ENCODE peak calls at places on chromosomes 6 and 20, in nine cellular contexts. E is osteocyte; G is CD8-positive, alpha-beta T cell; A is LNCaP clone FGC; N is endothelial cell; Y is heart right ventricle; K is psoas muscle; O is IMR-90; S is choroid plexus epithelial cell. V is an unnamed sample.

GRCh38 chr20:31998246-31998645 is 12.0 kb upstream of the CCM2L start:
- DNase-seq in E (no peak), G (no peak), A (no peak), N (no peak), Y (no peak), K (no peak), O (no peak), S (no peak), V (no peak)

GRCh38 chr6:52749546-52750152 is 13.6 kb downstream of the GSTA2 start:
- DNase-seq in E (no peak), G (no peak), A (no peak), N (no peak), Y (no peak), K (no peak), O (no peak), S (no peak), V (no peak)

GRCh38 chr6:131014080-131014776 is 48.8 kb downstream of the EPB41L2 start:
- DNase-seq in E (no peak), G (no peak), A (no peak), N (no peak), Y (no peak), K (no peak), O (no peak), S (no peak), V (no peak)

GRCh38 chr20:24773751-24774201 is 175.3 kb upstream of the CST7 start:
- DNase-seq in E (peak), G (no peak), A (no peak), N (no peak), Y (no peak), K (no peak), O (peak), S (peak), V (no peak)

GRCh38 chr6:43814111-43814510 is 44.1 kb downstream of the VEGFA start:
- DNase-seq in E (no peak), G (no peak), A (no peak), N (no peak), Y (no peak), K (no peak), O (no peak), S (no peak), V (no peak)

GRCh38 chr20:17761612-17762011 is 61.8 kb downstream of the BANF2 start:
- DNase-seq in E (no peak), G (no peak), A (no peak), N (no peak), Y (no peak), K (no peak), O (no peak), S (peak), V (no peak)

GRCh38 chr6:62441182-62441581 is 155.2 kb upstream of the KHDRBS2 start:
- DNase-seq in E (no peak), G (no peak), A (no peak), N (no peak), Y (no peak), K (no peak), O (no peak), S (no peak), V (peak)

GRCh38 chr6:106114492-106114891 is 28.4 kb downstream of the PRDM1 start:
- DNase-seq in E (no peak), G (no peak), A (no peak), N (no peak), Y (no peak), K (no peak), O (no peak), S (no peak), V (no peak)

GRCh38 chr6:170271771-170272314 is 19.0 kb downstream of the DLL1 start:
- DNase-seq in E (no peak), G (peak), A (no peak), N (no peak), Y (no peak), K (no peak), O (no peak), S (no peak), V (peak)

GRCh38 chr20:23444859-23445258 is 5.4 kb downstream of the CSTL1 start:
- DNase-seq in E (no peak), G (no peak), A (no peak), N (no peak), Y (no peak), K (no peak), O (no peak), S (no peak), V (no peak)

GRCh38 chr20:23445596-23446217 is 6.2 kb downstream of the CSTL1 start:
- DNase-seq in E (peak), G (no peak), A (no peak), N (no peak), Y (no peak), K (no peak), O (peak), S (peak), V (no peak)

GRCh38 chr20:23449400-23449799 is 3.3 kb downstream of the CST11 start:
- DNase-seq in E (no peak), G (no peak), A (no peak), N (no peak), Y (no peak), K (no peak), O (no peak), S (peak), V (no peak)

GRCh38 chr20:23448167-23448566 is 4.5 kb downstream of the CST11 start:
- DNase-seq in E (peak), G (no peak), A (no peak), N (no peak), Y (no peak), K (no peak), O (no peak), S (no peak), V (no peak)

GRCh38 chr20:23446505-23446904 is 6.2 kb downstream of the CST11 start:
- DNase-seq in E (no peak), G (no peak), A (no peak), N (peak), Y (peak), K (peak), O (peak), S (peak), V (no peak)
- TF ChIP-seq CTCF in E (peak), G (no peak), A (peak), N (peak), Y (peak), K (peak), O (peak), S (peak), V (peak)

GRCh38 chr6:31038559-31038958 is 28.3 kb downstream of the MUC22 start:
- DNase-seq in E (no peak), G (no peak), A (no peak), N (no peak), Y (no peak), K (no peak), O (no peak), S (no peak), V (no peak)

GRCh38 chr6:31041372-31041974 is 31.2 kb downstream of the MUC22 start:
- DNase-seq in E (no peak), G (no peak), A (no peak), N (no peak), Y (no peak), K (no peak), O (no peak), S (no peak), V (no peak)

GRCh38 chr6:31037692-31038091 is 27.4 kb downstream of the MUC22 start:
- DNase-seq in E (no peak), G (no peak), A (no peak), N (no peak), Y (no peak), K (no peak), O (peak), S (peak), V (no peak)

GRCh38 chr6:31048090-31048489 is 37.8 kb downstream of the MUC22 start:
- DNase-seq in E (no peak), G (no peak), A (no peak), N (no peak), Y (no peak), K (no peak), O (no peak), S (no peak), V (no peak)

DNA sequence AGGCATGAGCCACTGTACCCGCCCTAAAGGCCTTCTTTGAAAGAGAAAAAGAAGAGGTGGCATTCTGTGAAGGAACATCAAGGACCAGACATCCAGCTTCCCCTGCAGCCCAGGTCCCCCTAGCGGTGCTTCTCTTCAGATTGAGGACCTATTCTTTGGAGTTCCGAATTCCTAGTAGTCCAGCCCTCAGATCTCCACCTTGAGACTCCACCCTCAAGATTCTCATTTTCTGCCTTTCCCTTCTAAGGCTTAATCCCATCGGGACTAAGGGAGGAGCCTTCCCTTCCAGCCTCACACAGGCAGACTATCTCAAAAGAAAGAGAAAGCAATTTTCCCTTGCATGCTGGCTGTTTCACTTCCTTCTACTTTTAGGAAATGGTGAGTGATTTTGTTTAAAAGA is 32.5 kb downstream of the MUC22 start:
- DNase-seq in E (no peak), G (peak), A (peak), N (peak), Y (peak), K (peak), O (peak), S (peak), V (no peak)
- TF ChIP-seq CTCF in E (peak), G (no peak), A (peak), N (peak), Y (peak), K (peak), O (peak), S (peak), V (peak)

GRCh38 chr6:90295854-90296345 is 743 bp downstream of the BACH2 start:
- DNase-seq in E (no peak), G (peak), A (no peak), N (peak), Y (peak), K (peak), O (peak), S (peak), V (no peak)

GRCh38 chr6:90294008-90294511 is 2.6 kb downstream of the BACH2 start:
- DNase-seq in E (no peak), G (no peak), A (no peak), N (no peak), Y (no peak), K (no peak), O (no peak), S (no peak), V (no peak)

GRCh38 chr6:90296346-90297123 is at the start of gene BACH2:
- DNase-seq in E (peak), G (peak), A (no peak), N (peak), Y (peak), K (peak), O (peak), S (peak), V (no peak)

GRCh38 chr6:90294614-90294988 is 2.0 kb downstream of the BACH2 start:
- DNase-seq in E (no peak), G (peak), A (no peak), N (no peak), Y (no peak), K (no peak), O (no peak), S (no peak), V (no peak)

GRCh38 chr6:90294989-90295853 is 1.4 kb downstream of the BACH2 start:
- DNase-seq in E (no peak), G (peak), A (no peak), N (peak), Y (peak), K (peak), O (peak), S (peak), V (no peak)
- TF ChIP-seq CTCF in E (peak), G (no peak), A (no peak), N (no peak), Y (no peak), K (no peak), O (peak), S (peak), V (peak)

GRCh38 chr6:112116215-112116614 is 28.8 kb downstream of the FAM229B start:
- DNase-seq in E (no peak), G (no peak), A (no peak), N (no peak), Y (no peak), K (no peak), O (no peak), S (no peak), V (no peak)
- TF ChIP-seq CTCF in E (no peak), G (no peak), A (no peak), N (no peak), Y (no peak), K (no peak), O (no peak), S (peak), V (no peak)

GRCh38 chr6:2743280-2744205 is 7.2 kb downstream of the MYLK4 start:
- DNase-seq in E (no peak), G (no peak), A (no peak), N (no peak), Y (no peak), K (no peak), O (no peak), S (no peak), V (no peak)

GRCh38 chr6:2745246-2745645 is 5.5 kb downstream of the MYLK4 start:
- DNase-seq in E (no peak), G (no peak), A (no peak), N (no peak), Y (no peak), K (no peak), O (no peak), S (no peak), V (no peak)

GRCh38 chr6:2744778-2745177 is 5.9 kb downstream of the MYLK4 start:
- DNase-seq in E (no peak), G (no peak), A (no peak), N (no peak), Y (no peak), K (no peak), O (no peak), S (no peak), V (no peak)

GRCh38 chr6:2746557-2747061 is 4.1 kb downstream of the MYLK4 start:
- DNase-seq in E (no peak), G (no peak), A (no peak), N (no peak), Y (no peak), K (peak), O (no peak), S (peak), V (no peak)

GRCh38 chr6:2744206-2744771 is 6.4 kb downstream of the MYLK4 start:
- DNase-seq in E (no peak), G (no peak), A (no peak), N (no peak), Y (peak), K (peak), O (no peak), S (peak), V (no peak)
- TF ChIP-seq CTCF in E (peak), G (no peak), A (peak), N (no peak), Y (peak), K (peak), O (peak), S (peak), V (peak)

DNA sequence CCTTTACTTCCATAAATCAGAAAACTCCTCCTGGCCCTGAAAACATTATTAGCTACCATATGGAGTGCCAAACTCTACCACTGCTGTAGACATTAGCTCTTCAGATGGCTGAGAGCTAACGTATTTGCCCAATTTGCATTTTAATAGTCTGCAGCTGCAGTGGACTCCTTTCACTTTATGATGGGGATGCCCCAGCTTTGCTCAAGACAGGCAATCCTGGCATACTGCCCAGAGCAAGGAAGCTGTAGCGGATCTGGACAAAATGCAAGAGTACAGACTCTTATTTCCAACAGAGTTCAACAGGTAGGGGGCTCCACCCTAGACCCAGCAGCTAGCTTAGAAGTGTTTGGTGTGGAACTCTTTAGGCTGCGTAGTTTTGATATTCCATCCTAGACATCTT is 246.7 kb downstream of the FOXC1 start:
- DNase-seq in E (no peak), G (no peak), A (peak), N (no peak), Y (peak), K (no peak), O (peak), S (peak), V (no peak)
- TF ChIP-seq CTCF in E (peak), G (no peak), A (no peak), N (no peak), Y (no peak), K (no peak), O (no peak), S (peak), V (no peak)

GRCh38 chr6:152154559-152155356 is 347.3 kb downstream of the ESR1 start:
- DNase-seq in E (no peak), G (no peak), A (no peak), N (no peak), Y (no peak), K (no peak), O (peak), S (no peak), V (no peak)
- TF ChIP-seq CTCF in E (no peak), G (no peak), A (no peak), N (no peak), Y (no peak), K (no peak), O (no peak), S (no peak), V (no peak)

GRCh38 chr6:100078509-100078908 is 84.5 kb upstream of the MCHR2 start:
- DNase-seq in E (no peak), G (no peak), A (peak), N (peak), Y (no peak), K (peak), O (peak), S (peak), V (no peak)
- TF ChIP-seq CTCF in E (peak), G (no peak), A (peak), N (no peak), Y (no peak), K (peak), O (peak), S (peak), V (peak)

DNA sequence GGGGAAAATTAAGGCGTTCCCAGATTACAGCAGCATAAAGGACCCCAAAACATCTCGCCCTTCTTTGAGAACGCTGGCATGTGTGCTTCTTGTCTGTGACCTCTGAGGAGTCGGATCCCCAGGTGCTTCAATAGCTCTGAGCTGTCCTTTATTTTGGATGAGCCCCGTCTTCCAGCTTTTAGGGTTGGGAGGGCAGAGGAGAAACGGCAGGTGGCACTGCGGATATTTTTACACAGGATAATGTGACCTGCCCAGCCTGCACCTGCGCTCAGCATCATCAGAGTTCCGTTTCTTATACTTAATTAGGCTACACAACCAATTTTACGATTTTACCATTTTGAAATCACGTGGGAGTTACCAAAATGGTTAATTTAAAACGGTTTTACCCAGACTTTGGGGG is 147.7 kb upstream of the RPS6KA2 start:
- DNase-seq in E (peak), G (peak), A (no peak), N (peak), Y (no peak), K (no peak), O (no peak), S (no peak), V (no peak)
- TF ChIP-seq CTCF in E (no peak), G (no peak), A (peak), N (no peak), Y (no peak), K (no peak), O (no peak), S (no peak), V (no peak)

GRCh38 chr6:157381631-157382621 is 936 bp downstream of the ZDHHC14 start:
- DNase-seq in E (no peak), G (peak), A (no peak), N (peak), Y (peak), K (peak), O (peak), S (peak), V (no peak)
- TF ChIP-seq CTCF in E (peak), G (no peak), A (peak), N (no peak), Y (no peak), K (no peak), O (peak), S (no peak), V (peak)